ENCODE peak calls at places on chromosomes 2 and 18, in nine cellular contexts. V is fibroblast of lung, L is colonic mucosa, U is H9, K is adrenal gland, F is uterus, N is ovary, C is hepatocyte, S is heart left ventricle. E is an unnamed sample. For H3K27me3, the result is how much of the 10 kb centered on the place peaks cover.

GRCh38 chr2:240820607-240821428 is 799 bp upstream of the KIF1A start:
- DNase-seq in F (no peak), C (peak), L (no peak), S (no peak), U (peak), N (no peak), K (no peak), V (no peak), E (no peak)

GRCh38 chr18:8835556-8835955 is 130.2 kb downstream of the MTCL1 start:
- DNase-seq in N (no peak), U (no peak), V (peak), F (no peak), S (no peak), L (no peak), C (no peak), K (no peak), E (no peak)

GRCh38 chr2:121524650-121525425 is 5.8 kb upstream of the RNU4ATAC start:
- DNase-seq in C (no peak), U (no peak), L (no peak), F (no peak), K (peak), S (peak), V (no peak), N (no peak), E (no peak)

GRCh38 chr18:3448845-3449701 is 899 bp upstream of the TGIF1 start:
- DNase-seq in C (peak), V (peak), U (peak), K (peak), L (peak), S (peak), F (peak), N (peak), E (peak)

GRCh38 chr2:101793277-101793969 is 95.9 kb downstream of the MAP4K4 start:
- DNase-seq in N (peak), K (no peak), C (no peak), V (no peak), L (no peak), F (peak), S (peak), U (peak), E (no peak)

GRCh38 chr2:152228215-152228614 is 52.7 kb upstream of the STAM2 start:
- DNase-seq in C (no peak), V (peak), K (no peak), L (no peak), N (no peak), F (no peak), S (no peak), U (no peak), E (no peak)

GRCh38 chr2:124666976-124667375 is 641.9 kb downstream of the CNTNAP5 start:
- DNase-seq in F (no peak), V (no peak), K (no peak), L (no peak), S (no peak), C (no peak), U (no peak), N (no peak), E (no peak)

GRCh38 chr2:222291485-222291841 is 7.3 kb downstream of the PAX3 start:
- DNase-seq in S (no peak), U (no peak), L (no peak), K (no peak), C (no peak), V (no peak), N (no peak), F (no peak), E (no peak)

GRCh38 chr2:143629344-143629743 is 500.1 kb downstream of the ARHGAP15 start:
- DNase-seq in L (no peak), U (no peak), S (no peak), V (peak), F (no peak), K (no peak), C (peak), N (no peak), E (no peak)

GRCh38 chr2:132544045-132544630 is 125.9 kb downstream of the LYPD1 start:
- DNase-seq in L (no peak), S (no peak), U (no peak), N (no peak), C (peak), K (no peak), V (no peak), F (no peak), E (no peak)

GRCh38 chr2:215374002-215374401 is 61.9 kb downstream of the FN1 start:
- DNase-seq in C (no peak), U (no peak), V (no peak), N (no peak), L (no peak), K (no peak), S (no peak), F (no peak), E (no peak)

GRCh38 chr2:195505701-195506100 is 151.3 kb upstream of the SLC39A10 start:
- DNase-seq in S (no peak), V (no peak), C (no peak), N (no peak), L (no peak), K (no peak), U (no peak), F (no peak), E (no peak)

GRCh38 chr2:240796543-240797499 is 23.2 kb downstream of the KIF1A start:
- DNase-seq in S (no peak), U (no peak), L (no peak), F (no peak), K (no peak), N (peak), V (no peak), C (no peak), E (no peak)

GRCh38 chr2:151869296-151869695 is 41.1 kb upstream of the ARL5A start:
- DNase-seq in C (no peak), F (no peak), N (no peak), S (no peak), L (no peak), K (no peak), V (no peak), U (no peak), E (no peak)

GRCh38 chr2:214816135-214816534 is 6.7 kb upstream of the BARD1 start:
- DNase-seq in F (no peak), S (no peak), N (no peak), K (no peak), L (no peak), U (no peak), V (no peak), C (no peak), E (no peak)

GRCh38 chr2:9001229-9001628 is 2.3 kb downstream of the MBOAT2 start:
- DNase-seq in V (peak), C (no peak), N (no peak), L (peak), U (no peak), F (no peak), K (no peak), S (no peak), E (peak)

GRCh38 chr2:153311432-153311831 is 167.1 kb downstream of the RPRM start:
- DNase-seq in V (no peak), N (peak), C (no peak), S (no peak), L (no peak), K (peak), U (no peak), F (peak), E (no peak)

GRCh38 chr18:36711813-36712444 is 116.9 kb downstream of the TPGS2 start:
- DNase-seq in K (peak), C (peak), N (no peak), V (peak), L (no peak), F (peak), U (no peak), S (peak), E (peak)

GRCh38 chr2:101577173-101577572 is 102.3 kb upstream of the RFX8 start:
- DNase-seq in U (no peak), S (no peak), K (no peak), F (no peak), V (no peak), N (no peak), C (no peak), L (no peak), E (no peak)

GRCh38 chr2:27320958-27321543 is 1.8 kb downstream of the MPV17 start:
- DNase-seq in C (peak), V (peak), U (peak), F (peak), N (no peak), S (peak), K (peak), L (peak), E (peak)

GRCh38 chr2:160028431-160029269 is 33.8 kb downstream of the PLA2R1 start:
- DNase-seq in U (no peak), F (no peak), V (peak), N (no peak), S (no peak), C (no peak), K (no peak), L (no peak), E (no peak)

GRCh38 chr2:111896576-111896975 is 1.8 kb upstream of the MERTK start:
- DNase-seq in C (no peak), V (no peak), K (no peak), L (no peak), F (no peak), N (no peak), S (no peak), U (no peak), E (no peak)

GRCh38 chr2:167212054-167212648 is 323.9 kb downstream of the XIRP2 start:
- DNase-seq in K (peak), F (no peak), V (peak), S (no peak), U (no peak), C (peak), N (no peak), L (peak), E (peak)

GRCh38 chr2:118062048-118062447 is 26.2 kb upstream of the INSIG2 start:
- DNase-seq in C (no peak), U (no peak), S (no peak), K (no peak), L (no peak), F (no peak), V (no peak), N (no peak), E (no peak)

GRCh38 chr2:177606636-177607035 is 214.1 kb downstream of the AGPS start:
- DNase-seq in S (no peak), C (no peak), U (no peak), V (peak), N (no peak), F (no peak), L (no peak), K (no peak), E (no peak)

GRCh38 chr18:22223263-22223960 is 54.0 kb downstream of the GATA6 start:
- DNase-seq in F (peak), C (peak), K (peak), N (no peak), L (peak), U (peak), S (peak), V (peak), E (peak)

GRCh38 chr2:218074031-218074430 is 5.0 kb downstream of the RUFY4 start:
- DNase-seq in V (peak), K (peak), S (no peak), U (peak), F (no peak), L (no peak), C (peak), N (no peak), E (peak)

GRCh38 chr2:240571314-240571973 is 3.2 kb downstream of the RNPEPL1 start:
- DNase-seq in V (no peak), K (peak), C (no peak), F (no peak), N (peak), U (no peak), S (peak), L (no peak), E (no peak)

GRCh38 chr2:64945973-64946736 is 43.0 kb upstream of the SLC1A4 start:
- DNase-seq in V (no peak), C (no peak), K (no peak), L (peak), S (no peak), F (peak), N (no peak), U (no peak), E (peak)

GRCh38 chr2:102604754-102605153 is 14.6 kb upstream of the SLC9A2 start:
- DNase-seq in S (no peak), C (no peak), K (peak), L (no peak), V (no peak), N (no peak), U (peak), F (no peak), E (peak)

GRCh38 chr2:242011991-242012764 is 142.6 kb downstream of the RTP5 start:
- DNase-seq in U (no peak), F (peak), C (no peak), N (no peak), L (no peak), S (no peak), K (no peak), V (no peak), E (no peak)

GRCh38 chr18:27723168-27723567 is 453.8 kb downstream of the CDH2 start:
- DNase-seq in N (no peak), K (no peak), V (peak), C (no peak), U (no peak), F (no peak), L (no peak), S (no peak), E (no peak)

GRCh38 chr2:64770781-64771334 is 117.1 kb upstream of the SERTAD2 start:
- DNase-seq in V (peak), L (peak), S (peak), N (peak), F (peak), C (peak), K (peak), U (no peak), E (no peak)

GRCh38 chr2:218822622-218823021 is 9.0 kb downstream of the PRKAG3 start:
- DNase-seq in C (no peak), V (no peak), N (no peak), L (no peak), S (no peak), U (no peak), K (no peak), F (no peak), E (no peak)

GRCh38 chr2:118992740-118993391 is 50.9 kb downstream of the MARCO start:
- DNase-seq in V (no peak), K (no peak), N (no peak), L (peak), F (no peak), C (no peak), S (no peak), U (no peak), E (no peak)

GRCh38 chr2:172745636-172746035 is 10.0 kb downstream of the RAPGEF4 start:
- DNase-seq in N (no peak), F (no peak), C (no peak), V (peak), S (no peak), L (no peak), U (no peak), K (no peak), E (no peak)

GRCh38 chr2:159124441-159124911 is 156.0 kb downstream of the TANC1 start:
- DNase-seq in F (no peak), N (no peak), L (peak), K (peak), V (peak), C (peak), U (no peak), S (peak), E (peak)

GRCh38 chr2:176063958-176064357 is 19.8 kb downstream of the EVX2 start:
- DNase-seq in U (no peak), L (no peak), F (no peak), N (no peak), S (no peak), K (no peak), C (no peak), V (no peak), E (no peak)

GRCh38 chr2:37601569-37601968 is 69.9 kb downstream of the CDC42EP3 start:
- DNase-seq in L (no peak), S (no peak), K (no peak), C (no peak), F (no peak), U (no peak), N (no peak), V (no peak), E (no peak)

GRCh38 chr2:106565599-106565998 is 78.4 kb downstream of the CD8B2 start:
- DNase-seq in C (no peak), V (no peak), L (no peak), K (no peak), U (no peak), S (no peak), N (no peak), F (no peak), E (no peak)
- H3K27me3 ChIP-seq in C (under half), V (under half), L (under half), K (under half), U (under half), S (under half), N (under half), F (under half), E (under half)

DNA sequence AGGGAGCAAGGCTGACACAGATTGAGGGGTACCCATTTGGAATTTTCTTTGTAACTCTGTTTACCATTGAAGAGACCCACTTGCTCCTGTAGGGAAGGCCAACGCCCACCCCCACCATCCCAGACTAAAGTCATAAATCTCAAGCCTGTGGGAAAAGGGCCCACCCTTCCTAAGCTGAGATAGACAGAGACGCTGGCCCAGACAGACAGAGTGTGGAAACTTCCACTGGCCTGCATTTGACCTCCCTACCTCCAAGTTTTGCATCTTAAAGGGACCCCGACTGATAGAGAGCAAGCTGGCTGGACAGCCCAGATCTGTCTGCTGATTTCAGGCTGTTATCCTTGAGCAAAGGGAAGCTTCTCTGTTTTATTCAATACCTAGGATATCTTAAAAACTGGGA is 48.2 kb upstream of the SLC14A2 start:
- DNase-seq in C (peak), K (peak), U (peak), N (no peak), S (peak), L (no peak), V (peak), F (peak), E (no peak)
- H3K27ac ChIP-seq in C (peak), K (peak), U (no peak), N (no peak), S (no peak), L (no peak), V (no peak), F (peak), E (peak)

GRCh38 chr2:44897406-44897805 is 44.1 kb upstream of the SIX3 start:
- DNase-seq in C (no peak), K (no peak), N (no peak), U (no peak), V (no peak), F (no peak), L (no peak), S (no peak), E (no peak)
- H3K27me3 ChIP-seq in C (under half), K (under half), N (under half), U (under half), V (under half), F (under half), L (under half), S (under half), E (under half)

GRCh38 chr2:96874099-96874831 is 4.4 kb upstream of the SEMA4C start:
- DNase-seq in S (no peak), U (no peak), C (no peak), V (no peak), L (no peak), F (no peak), K (no peak), N (no peak), E (no peak)
- H3K27ac ChIP-seq in S (peak), U (no peak), C (peak), V (no peak), L (no peak), F (peak), K (peak), N (no peak), E (no peak)

GRCh38 chr18:48395646-48396045 is 13.5 kb downstream of the ZBTB7C start:
- DNase-seq in U (no peak), C (no peak), L (no peak), F (no peak), N (no peak), V (no peak), K (no peak), S (no peak), E (no peak)
- H3K27me3 ChIP-seq in U (under half), C (under half), L (under half), F (under half), N (under half), V (under half), K (under half), S (under half), E (under half)

DNA sequence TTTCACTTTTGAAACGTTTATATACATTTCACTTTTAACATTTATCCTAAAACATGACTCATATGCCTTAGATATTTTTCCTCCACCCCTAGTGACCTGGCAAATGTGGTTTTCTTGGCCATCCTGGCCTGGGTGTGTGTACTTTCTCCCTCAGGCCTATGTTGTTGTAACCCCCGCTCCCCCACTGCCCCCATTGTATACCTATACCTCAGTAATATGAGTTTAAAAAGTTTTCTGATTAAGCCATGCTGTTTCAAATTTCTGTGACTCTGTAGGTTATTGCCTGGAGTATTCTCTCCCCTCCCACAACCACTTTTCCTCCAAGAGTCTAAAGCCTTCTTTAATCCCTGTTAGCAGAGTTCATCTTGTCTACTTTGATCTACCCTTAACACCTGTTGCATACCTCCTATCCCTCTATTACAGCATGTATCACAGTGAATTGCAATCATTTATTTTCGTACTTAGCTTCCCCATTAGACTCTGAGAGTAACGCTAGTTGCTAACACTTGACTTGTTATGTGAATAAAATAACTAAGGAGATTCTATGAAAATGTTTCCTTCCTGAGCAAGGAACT is 67.9 kb downstream of the LCLAT1 start:
- DNase-seq in L (no peak), C (no peak), F (no peak), K (no peak), V (peak), U (no peak), N (no peak), S (no peak), E (no peak)
- H3K27ac ChIP-seq in L (no peak), C (peak), F (no peak), K (no peak), V (no peak), U (no peak), N (no peak), S (peak), E (no peak)